ENCODE peak calls at places on chromosomes 2 and 18, in five cellular contexts. K is NCI-H510A; W is stimulated activated CD4-positive, alpha-beta T cell treated with anti-CD3 and anti-CD28 coated beads, Interleukin-2, amount 100 ng/mL, for 48 hours; Z is foreskin fibroblast; J is mucosa of gallbladder. L is an unnamed sample.

GRCh38 chr2:72144412-72144745 is 3.3 kb downstream of the CYP26B1 start:
- DNase-seq in K (no peak), W (no peak), Z (no peak), J (peak; percentile 9), L (no peak)

GRCh38 chr2:142536964-142537363 is 340.5 kb upstream of the KYNU start:
- DNase-seq in K (no peak), W (no peak), Z (no peak), J (no peak), L (no peak)

GRCh38 chr2:163686289-163686688 is 49.5 kb downstream of the FIGN start:
- DNase-seq in K (no peak), W (no peak), Z (no peak), J (no peak), L (no peak)

GRCh38 chr2:176129825-176130152 is 284 bp downstream of the HOXD8 start:
- DNase-seq in K (no peak), W (no peak), Z (no peak), J (no peak), L (no peak)

GRCh38 chr2:66387374-66387773 is 47.6 kb upstream of the MEIS1 start:
- DNase-seq in K (no peak), W (no peak), Z (no peak), J (no peak), L (no peak)

GRCh38 chr18:34990571-34990970 is 50.6 kb upstream of the MAPRE2 start:
- DNase-seq in K (no peak), W (no peak), Z (no peak), J (no peak), L (peak; percentile 52)

GRCh38 chr2:216694201-216694825 is 1.0 kb downstream of the IGFBP5 start:
- DNase-seq in K (peak; percentile 75), W (peak; percentile 36), Z (no peak), J (peak; percentile 28), L (no peak)

GRCh38 chr2:120539937-120540718 is 194.2 kb downstream of the INHBB start:
- DNase-seq in K (no peak), W (no peak), Z (peak; percentile 98), J (peak; percentile 42), L (peak; percentile 94)

GRCh38 chr2:26521054-26521912 is 43.4 kb upstream of the OTOF start:
- DNase-seq in K (peak; percentile 17), W (no peak), Z (no peak), J (no peak), L (no peak)

GRCh38 chr2:59693176-59693959 is 860.1 kb downstream of the BCL11A start:
- DNase-seq in K (peak; percentile 9), W (no peak), Z (no peak), J (no peak), L (no peak)

GRCh38 chr18:31680836-31681568 is 3.4 kb downstream of the B4GALT6 start:
- DNase-seq in K (peak; percentile 26), W (no peak), Z (no peak), J (no peak), L (no peak)

L was measured in GM04504.